ENCODE peak calls at places on chromosomes 5 and 9, in four cellular contexts. B, G, N and C are unnamed samples.

GRCh38 chr9:133238272-133238850 is 29.3 kb upstream of the OBP2B start:
- DNase-seq in B (no peak), G (no peak), N (peak), C (peak)

GRCh38 chr9:115810166-115810565 is 343.4 kb upstream of the PAPPA start:
- DNase-seq in B (no peak), G (no peak), N (no peak), C (no peak)

GRCh38 chr9:134209731-134210311 is 45.5 kb upstream of the RNU6ATAC start:
- DNase-seq in B (no peak), G (no peak), N (peak), C (no peak)

GRCh38 chr5:6522983-6523382 is 74.3 kb downstream of the UBE2QL1 start:
- DNase-seq in B (no peak), G (no peak), N (no peak), C (no peak)

GRCh38 chr9:95874989-95875304 is 544 bp upstream of the ERCC6L2 start:
- DNase-seq in B (no peak), G (peak), N (peak), C (peak)

GRCh38 chr5:142813208-142813607 is 43.0 kb downstream of the ARHGAP26 start:
- DNase-seq in B (no peak), G (no peak), N (no peak), C (no peak)

GRCh38 chr5:176735383-176736265 is 74.7 kb upstream of the UNC5A start:
- DNase-seq in B (no peak), G (no peak), N (no peak), C (no peak)

GRCh38 chr5:51960617-51961115 is 577.4 kb downstream of the ISL1 start:
- DNase-seq in B (peak), G (no peak), N (no peak), C (no peak)

GRCh38 chr5:90022002-90022710 is 387.4 kb downstream of the CETN3 start:
- DNase-seq in B (peak), G (no peak), N (no peak), C (peak)

GRCh38 chr5:92559743-92560142 is 1021.3 kb downstream of the NR2F1-AS1 start:
- DNase-seq in B (no peak), G (no peak), N (no peak), C (no peak)

GRCh38 chr5:127961006-127961763 is 122.4 kb upstream of the SLC12A2 start:
- DNase-seq in B (no peak), G (no peak), N (no peak), C (no peak)

GRCh38 chr9:14383296-14383695 is 69.4 kb upstream of the NFIB start:
- DNase-seq in B (peak), G (no peak), N (peak), C (peak)

GRCh38 chr5:146447734-146448380 is 724 bp downstream of the TCERG1 start:
- DNase-seq in B (no peak), G (peak), N (no peak), C (no peak)

GRCh38 chr5:139271201-139272027 is 22.1 kb upstream of the MATR3 start:
- DNase-seq in B (peak), G (no peak), N (no peak), C (no peak)

GRCh38 chr5:171270136-171270535 is 38.9 kb upstream of the TLX3 start:
- DNase-seq in B (no peak), G (no peak), N (no peak), C (no peak)

GRCh38 chr5:132388244-132389050 is 18.9 kb downstream of the SLC22A5 start:
- DNase-seq in B (no peak), G (no peak), N (peak), C (peak)

GRCh38 chr9:31776471-31776870 is 608.0 kb upstream of the ACO1 start:
- DNase-seq in B (peak), G (no peak), N (no peak), C (no peak)

GRCh38 chr5:131302506-131302905 is 38.7 kb downstream of the CDC42SE2 start:
- DNase-seq in B (no peak), G (no peak), N (no peak), C (no peak)

GRCh38 chr5:150317048-150318003 is 14.6 kb upstream of the ARSI start:
- DNase-seq in B (no peak), G (no peak), N (no peak), C (no peak)

GRCh38 chr5:132830436-132831094 is at the start of gene SHROOM1:
- DNase-seq in B (no peak), G (no peak), N (peak), C (peak)

GRCh38 chr9:129278391-129279237 is 100.6 kb upstream of the IER5L start:
- DNase-seq in B (peak), G (no peak), N (no peak), C (peak)

GRCh38 chr5:178360231-178360925 is 127.8 kb upstream of the PHYKPL start:
- DNase-seq in B (no peak), G (no peak), N (no peak), C (no peak)